ENCODE peak calls at places on chromosome 11, in seven cellular contexts. W, P, N, Q, F, L and T are unnamed samples.

GRCh38 chr11:98453378-98453777 is 567.4 kb upstream of the CNTN5 start:
- DNase-seq in Q (no peak), P (no peak), L (no peak), F (no peak), W (no peak), N (no peak), T (no peak)

GRCh38 chr11:13152264-13152663 is 125.3 kb upstream of the BMAL1 start:
- DNase-seq in Q (no peak), P (no peak), L (no peak), N (no peak), F (no peak), W (no peak), T (no peak)

GRCh38 chr11:8034604-8035224 is 46.3 kb upstream of the TUB start:
- DNase-seq in P (no peak), L (no peak), Q (no peak), W (no peak), F (no peak), N (no peak), T (no peak)

GRCh38 chr11:91790346-91790745 is 434.3 kb upstream of the FAT3 start:
- DNase-seq in P (no peak), N (no peak), F (no peak), L (no peak), W (no peak), Q (no peak), T (no peak)

GRCh38 chr11:36363361-36364272 is 67.5 kb downstream of the PRR5L start:
- DNase-seq in L (no peak), P (peak; percentile 40), N (no peak), F (no peak), Q (no peak), W (no peak), T (peak; percentile 16)

GRCh38 chr11:129740125-129740719 is 75.4 kb upstream of the TMEM45B start:
- DNase-seq in F (no peak), W (peak; percentile 4), L (no peak), N (no peak), P (no peak), Q (no peak), T (no peak)

GRCh38 chr11:74966651-74967050 is 17.6 kb downstream of the SPCS2 start:
- DNase-seq in Q (peak; percentile 61), L (no peak), N (no peak), F (no peak), W (no peak), P (no peak), T (peak; percentile 64)

GRCh38 chr11:110028904-110029303 is 64.3 kb upstream of the ZC3H12C start:
- DNase-seq in L (no peak), W (no peak), N (no peak), F (no peak), Q (no peak), P (no peak), T (no peak)

GRCh38 chr11:93034031-93034430 is 64.6 kb downstream of the MTNR1B start:
- DNase-seq in F (no peak), W (peak; percentile 28), L (no peak), N (peak; percentile 28), Q (peak; percentile 35), P (no peak), T (peak; percentile 97)

GRCh38 chr11:3674189-3674588 is 3.0 kb upstream of the CHRNA10 start:
- DNase-seq in F (no peak), L (no peak), N (peak; percentile 27), W (no peak), Q (peak; percentile 59), P (no peak), T (peak; percentile 79)

GRCh38 chr11:7657306-7658025 is 15.8 kb downstream of the CYB5R2 start:
- DNase-seq in P (no peak), N (peak; percentile 87), F (peak; percentile 74), Q (peak; percentile 80), L (no peak), W (peak; percentile 84), T (peak; percentile 81)

GRCh38 chr11:67370351-67371076 is 2.9 kb downstream of the CLCF1 start:
- DNase-seq in Q (no peak), L (no peak), N (no peak), W (peak; percentile 60), F (no peak), P (no peak), T (no peak)

GRCh38 chr11:13339196-13340153 is 61.9 kb downstream of the BMAL1 start:
- DNase-seq in L (peak; percentile 91), W (peak; percentile 96), P (no peak), Q (peak; percentile 74), N (peak; percentile 91), F (no peak), T (peak; percentile 96)

GRCh38 chr11:126920833-126921232 is 79.7 kb downstream of the KIRREL3 start:
- DNase-seq in F (no peak), W (no peak), Q (no peak), P (no peak), L (no peak), N (no peak), T (no peak)

DNA sequence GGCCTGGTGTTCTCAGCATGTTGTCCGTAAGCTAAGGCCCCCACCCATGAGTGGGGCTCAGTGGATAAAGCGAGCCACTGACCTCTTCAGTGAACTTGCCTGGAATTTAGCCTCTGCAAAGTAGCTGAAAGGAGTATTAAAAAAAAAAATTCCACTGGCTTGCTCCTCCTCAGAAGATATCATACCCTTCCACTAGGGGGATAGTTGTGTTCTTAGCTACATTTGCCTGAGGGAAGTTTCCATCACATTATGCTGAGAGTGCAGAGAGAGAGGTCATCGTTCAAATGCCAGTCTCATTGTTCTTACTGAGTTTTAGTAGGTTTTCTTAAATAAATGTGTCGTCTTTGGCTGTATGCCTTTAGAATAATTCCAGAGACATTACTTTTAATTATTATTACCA is 879.7 kb downstream of the JRKL start:
- DNase-seq in L (no peak), F (no peak), P (no peak), W (peak; percentile 16), N (no peak), Q (peak; percentile 45), T (peak; percentile 26)
- TF ChIP-seq CTCF in L (no peak), F (no peak), P (peak; percentile 41), W (peak; percentile 10), N (no peak), Q (peak; percentile 40), T (peak; percentile 40)

GRCh38 chr11:99687320-99687719 is 666.6 kb downstream of the CNTN5 start:
- DNase-seq in P (no peak), L (no peak), W (peak; percentile 18), F (no peak), Q (no peak), N (no peak), T (peak; percentile 54)
- TF ChIP-seq CTCF in P (no peak), L (no peak), W (no peak), F (no peak), Q (no peak), N (no peak), T (no peak)

GRCh38 chr11:854601-855342 is 12.1 kb downstream of the TSPAN4 start:
- DNase-seq in N (no peak), L (no peak), F (no peak), Q (no peak), P (no peak), W (no peak), T (no peak)

GRCh38 chr11:853682-854448 is 11.2 kb downstream of the TSPAN4 start:
- DNase-seq in W (no peak), Q (no peak), N (no peak), L (no peak), P (no peak), F (no peak), T (no peak)

GRCh38 chr11:856397-856796 is 13.7 kb downstream of the TSPAN4 start:
- DNase-seq in P (no peak), W (no peak), N (no peak), F (no peak), Q (no peak), L (no peak), T (no peak)

GRCh38 chr11:855343-855674 is 12.7 kb downstream of the TSPAN4 start:
- DNase-seq in Q (no peak), P (no peak), W (no peak), N (no peak), L (no peak), F (no peak), T (no peak)

DNA sequence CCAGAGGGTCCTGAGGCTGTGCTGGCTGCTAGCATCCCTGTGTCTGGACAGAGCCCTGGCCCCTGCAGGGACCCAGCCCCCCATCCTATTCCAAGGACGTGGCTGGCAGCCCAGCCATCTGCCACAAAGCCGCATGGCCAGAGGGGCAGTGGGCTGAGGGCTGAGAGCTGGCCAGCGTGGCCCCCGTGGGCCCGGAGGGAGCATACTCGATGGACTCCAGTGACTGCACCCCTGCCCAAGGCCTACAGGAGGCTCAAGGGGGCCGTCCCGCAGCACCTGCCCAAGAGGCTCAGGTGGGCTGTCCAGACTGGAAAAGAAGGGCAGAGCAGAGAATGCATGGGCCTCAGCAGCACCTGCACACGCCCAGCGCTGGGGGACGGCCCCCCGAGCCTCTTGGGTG is 13.1 kb downstream of the TSPAN4 start:
- DNase-seq in W (no peak), L (no peak), N (no peak), Q (no peak), F (no peak), P (no peak), T (no peak)
- TF ChIP-seq CTCF in W (no peak), L (no peak), N (no peak), Q (no peak), F (no peak), P (no peak), T (no peak)

GRCh38 chr11:105577645-105578044 is 32.2 kb upstream of the GRIA4 start:
- DNase-seq in F (no peak), P (no peak), W (peak; percentile 30), Q (no peak), N (peak; percentile 1), L (no peak), T (peak; percentile 68)
- TF ChIP-seq CTCF in F (no peak), P (no peak), W (peak; percentile 19), Q (no peak), N (no peak), L (no peak), T (peak; percentile 51)

GRCh38 chr11:17883946-17884345 is 128.9 kb downstream of the SERGEF start:
- DNase-seq in P (no peak), Q (no peak), F (no peak), L (no peak), N (no peak), W (no peak), T (no peak)
- TF ChIP-seq CTCF in P (no peak), Q (no peak), F (no peak), L (no peak), N (no peak), W (no peak), T (no peak)